ENCODE peak calls at places on chromosomes 7 and 10, in six cellular contexts. U is K562, W is IMR-90, M is HCT116, Y is A549, H is H1. T is an unnamed sample.

GRCh38 chr7:118041336-118041878 is 142.6 kb upstream of the LSM8 start:
- DNase-seq in U (no peak), W (no peak), M (no peak), Y (no peak), H (no peak), T (no peak)

GRCh38 chr7:68873616-68874015 is 724.7 kb upstream of the AUTS2 start:
- DNase-seq in U (no peak), W (no peak), M (no peak), Y (no peak), H (no peak), T (no peak)

GRCh38 chr7:72408966-72409637 is 3.0 kb downstream of the CALN1 start:
- DNase-seq in U (no peak), W (no peak), M (no peak), Y (no peak), H (no peak), T (no peak)

GRCh38 chr7:99000196-99000903 is 122.0 kb downstream of the TRRAP start:
- DNase-seq in U (no peak), W (no peak), M (no peak), Y (no peak), H (no peak), T (no peak)

GRCh38 chr10:129525408-129525807 is 58.4 kb downstream of the MGMT start:
- DNase-seq in U (no peak), W (peak), M (no peak), Y (no peak), H (no peak), T (no peak)

GRCh38 chr7:17947606-17948005 is 7.3 kb upstream of the SNX13 start:
- DNase-seq in U (no peak), W (no peak), M (no peak), Y (no peak), H (no peak), T (no peak)

GRCh38 chr10:11787846-11788245 is 35.3 kb upstream of the PROSER2 start:
- DNase-seq in U (no peak), W (no peak), M (no peak), Y (no peak), H (no peak), T (no peak)

GRCh38 chr10:79104264-79104954 is 35.6 kb downstream of the ZMIZ1 start:
- DNase-seq in U (no peak), W (peak), M (no peak), Y (no peak), H (no peak), T (peak)

GRCh38 chr10:33249659-33250058 is 84.8 kb downstream of the NRP1 start:
- DNase-seq in U (no peak), W (no peak), M (no peak), Y (no peak), H (no peak), T (peak)

GRCh38 chr10:20879136-20879535 is 18.0 kb downstream of the NEBL start:
- DNase-seq in U (no peak), W (no peak), M (no peak), Y (no peak), H (no peak), T (no peak)

GRCh38 chr10:76150139-76150885 is 718.9 kb downstream of the LRMDA start:
- DNase-seq in U (no peak), W (peak), M (no peak), Y (no peak), H (no peak), T (no peak)

GRCh38 chr7:18590744-18591340 is 95.3 kb downstream of the HDAC9 start:
- DNase-seq in U (no peak), W (peak), M (peak), Y (peak), H (no peak), T (peak)

GRCh38 chr10:132094581-132095234 is 29.0 kb downstream of the JAKMIP3 start:
- DNase-seq in U (no peak), W (no peak), M (no peak), Y (peak), H (no peak), T (no peak)

GRCh38 chr7:130298927-130299326 is 6.0 kb downstream of the CPA4 start:
- DNase-seq in U (no peak), W (no peak), M (no peak), Y (no peak), H (no peak), T (no peak)

GRCh38 chr7:157932498-157933218 is 595.9 kb downstream of the DNAJB6 start:
- DNase-seq in U (peak), W (no peak), M (peak), Y (no peak), H (no peak), T (no peak)

GRCh38 chr10:101672536-101672935 is 22.4 kb downstream of the FBXW4 start:
- DNase-seq in U (no peak), W (no peak), M (no peak), Y (no peak), H (no peak), T (no peak)

GRCh38 chr7:159117366-159118219 is 27.1 kb downstream of the VIPR2 start:
- DNase-seq in U (no peak), W (no peak), M (no peak), Y (no peak), H (no peak), T (no peak)

GRCh38 chr7:100612730-100613446 is 548 bp downstream of the MOSPD3 start:
- DNase-seq in U (no peak), W (no peak), M (no peak), Y (no peak), H (peak), T (no peak)

GRCh38 chr10:96576277-96576980 is 10.4 kb downstream of the TM9SF3 start:
- DNase-seq in U (no peak), W (no peak), M (no peak), Y (no peak), H (no peak), T (no peak)

GRCh38 chr7:40978047-40978446 is 724.8 kb downstream of the INHBA start:
- DNase-seq in U (no peak), W (no peak), M (no peak), Y (no peak), H (no peak), T (no peak)

GRCh38 chr7:34982371-34983019 is 54.8 kb downstream of the DPY19L1 start:
- DNase-seq in U (no peak), W (no peak), M (no peak), Y (no peak), H (no peak), T (no peak)

DNA sequence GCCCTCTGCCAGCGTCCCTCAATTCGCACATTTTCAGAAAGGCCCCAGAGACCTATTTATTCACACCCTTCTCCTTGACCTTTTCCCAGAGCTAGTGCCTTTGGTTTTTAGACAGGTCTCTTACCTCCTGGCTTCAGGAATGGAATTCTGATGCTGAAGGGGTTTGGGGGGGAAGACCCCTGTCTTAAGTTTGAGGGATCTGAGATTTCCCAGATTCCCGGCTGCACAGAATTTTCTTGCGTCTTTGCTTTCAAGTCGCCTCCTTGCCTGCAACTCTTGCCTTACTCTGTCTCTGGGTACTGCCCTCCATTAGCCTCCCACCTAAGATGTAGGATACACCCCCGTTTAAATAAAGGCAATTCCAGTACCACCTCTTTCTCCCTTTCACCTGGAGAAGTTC is 1.9 kb downstream of the GATA3 start:
- DNase-seq in U (no peak), W (no peak), M (no peak), Y (no peak), H (peak), T (peak)
- H3K4me2 ChIP-seq in U (no peak), W (no peak), M (no peak), Y (peak), H (peak), T (peak)

DNA sequence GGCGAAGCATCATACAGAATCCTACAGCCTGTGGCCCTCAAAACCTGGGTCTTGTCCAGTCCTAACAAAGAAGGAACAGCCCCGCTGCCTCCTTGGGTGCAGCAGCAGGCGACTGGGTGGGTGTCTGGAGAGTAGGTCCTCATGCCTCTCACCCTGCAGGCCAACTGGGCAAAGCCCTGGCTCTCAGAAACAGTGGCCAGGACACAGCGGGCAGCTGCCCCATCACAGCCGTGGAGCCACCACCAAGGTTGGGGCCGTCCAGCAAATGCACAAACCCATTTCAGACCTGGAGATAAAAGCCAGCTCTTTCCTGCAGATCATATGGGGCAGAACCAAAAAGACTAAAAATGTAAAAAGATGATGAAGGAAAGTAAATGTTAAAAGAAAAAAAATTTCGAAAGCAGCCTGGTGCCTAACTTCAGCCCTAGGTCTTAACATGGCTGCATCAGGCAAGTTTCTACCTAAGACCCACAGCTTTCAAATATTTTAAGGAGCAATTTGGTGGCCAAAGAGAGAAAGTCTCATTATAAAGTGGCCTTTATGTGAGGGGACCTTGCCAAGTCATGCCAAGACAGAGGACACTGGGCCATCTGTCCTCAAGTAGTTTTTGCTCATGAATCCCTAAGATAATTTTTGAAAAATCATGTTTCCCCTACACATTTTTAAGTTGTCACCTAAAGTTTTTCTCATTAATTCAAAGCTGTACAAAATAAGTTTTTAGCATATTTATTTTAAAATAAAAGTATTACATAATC is 142.1 kb downstream of the PAXIP1 start:
- DNase-seq in U (no peak), W (no peak), M (no peak), Y (no peak), H (no peak), T (no peak)
- H3K4me3 ChIP-seq in U (no peak), W (no peak), M (no peak), Y (no peak), H (no peak), T (no peak)

GRCh38 chr7:84688671-84689070 is 494.1 kb upstream of the SEMA3A start:
- DNase-seq in U (no peak), W (peak), M (no peak), Y (no peak), H (no peak), T (peak)
- TF ChIP-seq POLR2A in U (no peak), W (no peak), M (no peak), Y (no peak), H (no peak), T (no peak)

DNA sequence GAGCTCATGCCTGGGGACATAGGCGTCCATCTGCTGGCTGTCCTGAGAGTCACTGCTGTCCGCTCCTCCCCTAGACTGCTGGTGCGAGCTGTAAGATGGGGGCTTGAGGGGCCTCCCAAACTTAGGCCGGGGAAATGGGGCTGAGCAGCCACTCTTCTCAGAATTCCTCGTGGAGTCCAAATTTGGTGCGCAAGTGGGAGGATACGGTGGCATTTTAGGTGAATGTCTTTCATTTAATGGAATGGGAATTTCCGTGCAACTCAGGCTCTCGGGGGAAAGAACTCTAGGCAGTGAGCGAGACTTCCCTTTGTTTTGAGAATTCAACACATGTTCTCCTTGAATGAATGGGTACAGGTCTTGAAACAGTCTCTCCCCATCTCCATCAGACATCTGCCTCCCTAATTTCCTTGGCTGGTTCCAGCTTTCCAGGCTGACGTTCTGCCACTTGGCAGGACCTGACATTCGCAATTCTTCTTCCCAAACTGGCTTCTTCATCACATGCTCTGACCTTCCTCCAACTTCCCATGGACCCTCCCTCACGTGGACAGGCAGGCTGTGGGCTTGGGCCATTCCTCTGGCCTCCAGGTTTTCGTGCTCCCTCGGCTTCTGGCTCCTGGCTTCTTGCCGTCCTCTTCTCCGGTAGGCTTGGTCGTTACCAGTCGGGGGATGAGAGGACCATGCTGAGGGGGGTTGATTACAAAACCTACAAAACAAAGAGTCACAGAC is 30.1 kb downstream of the JCAD start:
- DNase-seq in U (no peak), W (no peak), M (no peak), Y (no peak), H (no peak), T (peak)
- H3K4me2 ChIP-seq in U (no peak), W (no peak), M (no peak), Y (no peak), H (no peak), T (no peak)

GRCh38 chr7:1243964-1244416 is 11.3 kb downstream of the UNCX start:
- DNase-seq in U (no peak), W (no peak), M (no peak), Y (no peak), H (no peak), T (no peak)
- H3K4me3 ChIP-seq in U (no peak), W (no peak), M (no peak), Y (no peak), H (no peak), T (no peak)

DNA sequence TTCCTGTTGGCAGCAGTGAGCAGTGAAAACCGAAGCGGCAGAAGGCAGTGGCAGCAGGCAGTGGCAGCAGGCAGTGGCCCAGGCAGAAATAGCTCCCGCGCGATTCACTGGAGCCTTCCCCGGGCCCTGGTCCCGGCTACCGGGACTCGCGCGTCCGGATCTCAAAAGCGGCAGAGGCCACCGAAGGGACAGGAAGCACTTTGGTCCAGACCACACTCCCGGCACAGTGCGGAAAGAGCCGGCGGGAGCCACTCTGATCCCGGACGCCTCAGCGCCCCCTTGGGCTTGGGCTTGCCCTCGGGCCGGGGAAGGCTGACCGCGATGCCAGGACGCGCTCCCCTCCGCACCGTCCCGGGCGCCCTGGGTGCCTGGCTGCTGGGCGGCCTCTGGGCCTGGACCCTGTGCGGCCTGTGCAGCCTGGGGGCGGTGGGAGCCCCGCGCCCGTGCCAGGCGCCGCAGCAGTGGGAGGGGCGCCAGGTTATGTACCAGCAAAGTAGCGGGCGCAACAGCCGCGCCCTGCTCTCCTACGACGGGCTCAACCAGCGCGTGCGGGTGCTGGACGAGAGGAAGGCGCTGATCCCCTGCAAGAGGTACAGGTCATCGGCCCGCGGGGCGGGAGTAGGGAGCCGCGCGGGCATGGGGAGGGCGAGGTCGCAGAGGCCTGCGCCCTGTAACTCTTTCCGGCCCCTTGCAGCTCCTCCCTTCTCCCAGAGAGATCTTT is at the start of gene EPDR1:
- DNase-seq in U (no peak), W (no peak), M (peak), Y (peak), H (peak), T (no peak)
- TF ChIP-seq POLR2A in U (no peak), W (no peak), M (no peak), Y (peak), H (no peak), T (no peak)

DNA sequence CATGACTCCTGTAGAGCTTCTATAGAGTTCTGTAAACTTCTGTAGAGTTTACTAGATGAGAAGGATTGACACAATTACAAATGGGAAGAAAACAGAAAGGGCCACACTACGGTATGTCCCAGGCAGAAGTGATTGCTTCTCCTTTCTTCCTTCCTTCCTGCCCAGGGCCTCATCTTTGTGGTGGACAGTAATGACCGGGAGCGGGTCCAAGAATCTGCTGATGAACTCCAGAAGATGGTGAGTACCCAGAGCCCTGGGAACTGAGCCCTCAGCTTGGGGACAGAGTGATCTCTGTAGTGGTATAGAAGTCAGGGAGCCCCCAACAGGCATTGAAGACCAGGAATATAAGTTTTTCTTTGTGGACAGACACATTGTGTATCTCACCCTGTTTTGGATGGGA is 1.7 kb downstream of the ARF5 start:
- DNase-seq in U (no peak), W (no peak), M (no peak), Y (no peak), H (no peak), T (no peak)
- H3K4me2 ChIP-seq in U (no peak), W (no peak), M (peak), Y (peak), H (no peak), T (no peak)

GRCh38 chr10:78058562-78058961 is 24.9 kb downstream of the RPS24 start:
- DNase-seq in U (no peak), W (no peak), M (no peak), Y (no peak), H (no peak), T (no peak)
- H3K4me3 ChIP-seq in U (no peak), W (no peak), M (no peak), Y (no peak), H (no peak), T (no peak)

DNA sequence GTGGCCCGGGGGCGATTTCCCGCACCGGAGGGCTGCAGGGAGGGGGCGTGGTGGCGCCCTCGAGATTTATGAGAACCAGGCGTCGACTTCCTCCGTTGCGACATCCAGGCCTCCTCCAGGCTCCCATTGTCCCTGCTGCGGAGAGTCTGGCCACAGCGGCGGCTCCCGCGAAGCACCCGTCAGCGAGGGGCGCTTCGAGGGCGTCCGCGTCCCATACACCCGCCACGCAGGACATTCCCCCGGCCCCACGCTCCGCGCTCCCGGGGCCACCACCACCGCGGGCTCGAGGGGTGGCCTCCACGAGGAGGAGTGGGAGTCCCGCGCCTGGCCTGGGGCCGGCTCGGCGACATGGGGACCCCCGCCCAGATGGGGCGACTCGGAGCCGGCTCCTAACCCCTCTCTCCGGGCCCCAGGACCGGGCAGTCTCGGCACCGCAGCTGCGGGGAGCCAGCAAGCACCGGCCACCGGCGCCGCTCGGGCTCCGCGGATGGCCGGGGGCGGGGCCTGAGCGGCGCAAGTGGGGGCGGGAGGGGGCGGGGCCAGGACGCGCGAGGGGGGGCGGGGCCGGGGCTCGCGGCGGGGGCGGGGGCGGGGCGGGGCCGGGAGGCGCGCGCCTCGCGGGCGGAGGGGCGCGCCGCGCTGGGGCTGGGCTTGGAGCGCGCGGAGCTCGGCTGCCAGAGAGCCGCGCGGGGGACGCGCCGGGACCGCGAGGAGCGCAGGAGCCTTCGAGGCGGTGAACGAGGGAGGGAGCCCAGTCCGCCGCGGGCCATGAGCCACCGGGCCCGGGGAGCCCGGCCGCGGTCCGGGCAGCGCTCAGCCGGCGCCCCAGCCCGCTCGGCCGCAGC is at the start of gene SH2B2:
- DNase-seq in U (peak), W (peak), M (no peak), Y (no peak), H (peak), T (peak)
- TF ChIP-seq POLR2A in U (peak), W (peak), M (peak), Y (peak), H (peak), T (no peak)

T was measured in endothelial cell of umbilical vein.